ENCODE peak calls at places on chromosomes 12 and 14, in seven cellular contexts. G is stomach, X is endodermal cell, D is AG04450, Q is choroid plexus epithelial cell, B is cardiac fibroblast, L is sigmoid colon. W is an unnamed sample.

GRCh38 chr12:43832506-43833168 is 3.2 kb upstream of the TMEM117 start:
- DNase-seq in G (no peak), X (no peak), D (no peak), Q (no peak), B (no peak), L (no peak), W (no peak)

GRCh38 chr14:59482471-59483331 is 1.5 kb downstream of the L3HYPDH start:
- DNase-seq in G (no peak), X (no peak), D (peak; percentile 89), Q (peak; percentile 86), B (peak; percentile 95), L (no peak), W (peak; percentile 94)

GRCh38 chr14:49497725-49498348 is 88.3 kb downstream of the RPS29 start:
- DNase-seq in G (no peak), X (no peak), D (peak; percentile 37), Q (peak; percentile 87), B (peak; percentile 88), L (no peak), W (peak; percentile 40)

GRCh38 chr14:26896447-26896846 is 298.6 kb upstream of the NOVA1 start:
- DNase-seq in G (no peak), X (no peak), D (no peak), Q (peak; percentile 29), B (peak; percentile 85), L (peak; percentile 63), W (no peak)

GRCh38 chr12:116361404-116362223 is 84.1 kb upstream of the MED13L start:
- DNase-seq in G (no peak), X (no peak), D (no peak), Q (no peak), B (no peak), L (no peak), W (no peak)

GRCh38 chr12:24913130-24913529 is 35.8 kb downstream of the BCAT1 start:
- DNase-seq in G (no peak), X (no peak), D (no peak), Q (no peak), B (no peak), L (no peak), W (no peak)

GRCh38 chr14:53596845-53597525 is 359.6 kb downstream of the BMP4 start:
- DNase-seq in G (no peak), X (no peak), D (no peak), Q (no peak), B (no peak), L (no peak), W (no peak)

GRCh38 chr14:95300697-95301526 is 18.8 kb downstream of the CLMN start:
- DNase-seq in G (no peak), X (no peak), D (no peak), Q (no peak), B (no peak), L (no peak), W (no peak)

GRCh38 chr14:59055439-59056045 is 132.9 kb upstream of the DAAM1 start:
- DNase-seq in G (peak; percentile 26), X (peak; percentile 69), D (peak; percentile 30), Q (peak; percentile 80), B (peak; percentile 74), L (no peak), W (no peak)

GRCh38 chr12:111685322-111685810 is 390 bp downstream of the BRAP start:
- DNase-seq in G (no peak), X (no peak), D (no peak), Q (no peak), B (no peak), L (no peak), W (no peak)

GRCh38 chr14:85566603-85567002 is 36.7 kb downstream of the FLRT2 start:
- DNase-seq in G (no peak), X (no peak), D (peak; percentile 53), Q (peak; percentile 85), B (peak; percentile 89), L (no peak), W (no peak)

GRCh38 chr14:63435204-63435603 is 108.0 kb downstream of the PPP2R5E start:
- DNase-seq in G (no peak), X (no peak), D (no peak), Q (no peak), B (no peak), L (no peak), W (no peak)

GRCh38 chr12:49357099-49357678 is 10.1 kb upstream of the SPATS2 start:
- DNase-seq in G (no peak), X (peak; percentile 48), D (peak; percentile 32), Q (peak; percentile 76), B (peak; percentile 95), L (no peak), W (no peak)
- TF ChIP-seq CTCF in G (no peak), X (peak; percentile 77), D (peak; percentile 56), Q (peak; percentile 52), B (peak; percentile 43), L (no peak), W (peak; percentile 51)

GRCh38 chr12:4274960-4275868 is 1.7 kb downstream of the CCND2 start:
- DNase-seq in G (no peak), X (no peak), D (no peak), Q (peak; percentile 24), B (peak; percentile 55), L (no peak), W (no peak)

GRCh38 chr12:4277205-4277543 is 3.6 kb downstream of the CCND2 start:
- DNase-seq in G (no peak), X (no peak), D (no peak), Q (no peak), B (no peak), L (no peak), W (no peak)

GRCh38 chr12:4275869-4276253 is 2.3 kb downstream of the CCND2 start:
- DNase-seq in G (no peak), X (peak; percentile 77), D (no peak), Q (no peak), B (no peak), L (peak; percentile 88), W (no peak)

GRCh38 chr12:4277856-4278581 is 4.5 kb downstream of the CCND2 start:
- DNase-seq in G (no peak), X (no peak), D (no peak), Q (no peak), B (no peak), L (no peak), W (no peak)

GRCh38 chr12:4276524-4277204 is 3.1 kb downstream of the CCND2 start:
- DNase-seq in G (peak; percentile 77), X (peak; percentile 98), D (peak; percentile 69), Q (peak; percentile 93), B (peak; percentile 94), L (peak; percentile 95), W (no peak)
- H3K4me3 ChIP-seq in G (no peak overlapping the region), X (peak overlapping the region; percentile 95), D (no peak overlapping the region), Q (no peak overlapping the region), B (no peak overlapping the region), L (peak overlapping the region; percentile 91), W (no peak overlapping the region)

GRCh38 chr12:10167588-10167987 is 4.3 kb downstream of the OLR1 start:
- DNase-seq in G (no peak), X (no peak), D (no peak), Q (peak; percentile 53), B (no peak), L (no peak), W (no peak)
- TF ChIP-seq CTCF in G (no peak), X (no peak), D (no peak), Q (no peak), B (no peak), L (no peak), W (no peak)

GRCh38 chr12:122526683-122527477 is at the start of the genes KNTC1 and RSRC2:
- DNase-seq in G (peak; percentile 99), X (peak; percentile 100), D (peak; percentile 99), Q (peak; percentile 100), B (peak; percentile 100), L (peak; percentile 99), W (peak; percentile 95)

GRCh38 chr12:122528992-122529391 is 1.9 kb downstream of the KNTC1 start:
- DNase-seq in G (no peak), X (no peak), D (no peak), Q (no peak), B (no peak), L (no peak), W (no peak)

GRCh38 chr12:122523846-122524718 is 2.7 kb downstream of the RSRC2 start:
- DNase-seq in G (no peak), X (no peak), D (no peak), Q (peak; percentile 25), B (no peak), L (no peak), W (no peak)

GRCh38 chr12:122527478-122527944 is 462 bp downstream of the KNTC1 start:
- DNase-seq in G (no peak), X (no peak), D (no peak), Q (no peak), B (peak; percentile 38), L (no peak), W (no peak)

GRCh38 chr12:122528582-122528981 is 1.5 kb downstream of the KNTC1 start:
- DNase-seq in G (no peak), X (no peak), D (no peak), Q (no peak), B (no peak), L (no peak), W (no peak)
- H3K4me3 ChIP-seq in G (no peak overlapping the region), X (peak overlapping the region; percentile 89), D (no peak overlapping the region), Q (no peak overlapping the region), B (no peak overlapping the region), L (no peak overlapping the region), W (peak overlapping the region; percentile 6)

GRCh38 chr12:29427964-29428363 is 47.0 kb upstream of the ERGIC2 start:
- DNase-seq in G (no peak), X (peak; percentile 55), D (no peak), Q (peak; percentile 10), B (peak; percentile 39), L (no peak), W (no peak)
- TF ChIP-seq CTCF in G (no peak), X (peak; percentile 79), D (peak; percentile 16), Q (peak; percentile 18), B (peak; percentile 29), L (no peak), W (peak; percentile 9)

DNA sequence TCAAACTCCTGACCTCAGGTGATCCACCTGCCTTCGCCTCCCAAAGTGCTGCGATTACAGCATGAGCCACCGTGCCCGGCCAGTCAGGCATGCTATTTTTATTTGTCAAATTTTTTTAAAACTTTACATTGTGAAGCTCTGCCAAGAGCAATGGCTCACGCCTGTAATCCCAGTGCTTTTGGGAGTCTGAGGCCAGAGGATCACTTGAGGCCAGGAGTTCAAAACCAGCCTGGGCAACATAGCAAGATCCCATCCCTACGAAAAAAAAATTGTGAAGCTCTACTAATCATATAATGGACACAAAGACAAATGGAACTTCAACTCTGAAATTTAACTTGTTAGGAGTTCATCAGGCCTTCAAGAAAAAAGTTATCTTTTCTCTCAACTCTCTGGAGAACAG is 1.9 kb downstream of the R3HDM2 start:
- DNase-seq in G (no peak), X (peak; percentile 43), D (no peak), Q (no peak), B (no peak), L (no peak), W (no peak)
- H3K4me3 ChIP-seq in G (no peak overlapping the region), X (no peak overlapping the region), D (no peak overlapping the region), Q (no peak overlapping the region), B (no peak overlapping the region), L (no peak overlapping the region), W (no peak overlapping the region)

GRCh38 chr14:23352506-23353432 is at the start of gene SLC22A17:
- DNase-seq in G (peak; percentile 65), X (peak; percentile 93), D (peak; percentile 81), Q (peak; percentile 92), B (peak; percentile 84), L (peak; percentile 94), W (no peak)
- TF ChIP-seq CTCF in G (no peak), X (no peak), D (peak; percentile 12), Q (no peak), B (no peak), L (no peak), W (no peak)

W was measured in epithelial cell of proximal tubule.